ENCODE peak calls at places on chromosomes 6 and 20, in five cellular contexts. X, F, J, C and V are unnamed samples.
A peak's percentile ranks its signal among the peaks of the same experiment; 100 is the strongest.

GRCh38 chr6:109526905-109527628 is 44.0 kb upstream of the ZBTB24 start:
- DNase-seq in X (peak; percentile 87), F (no peak), C (peak; percentile 38), J (peak; percentile 35), V (peak; percentile 44)

GRCh38 chr20:8309638-8310037 is 177.6 kb downstream of the PLCB1 start:
- DNase-seq in C (no peak), X (no peak), J (no peak), F (no peak), V (no peak)

GRCh38 chr6:135266675-135267074 is 85.6 kb downstream of the MYB start:
- DNase-seq in C (no peak), X (no peak), F (no peak), J (no peak), V (no peak)

GRCh38 chr6:73341335-73341734 is 12.7 kb downstream of the DPPA5 start:
- DNase-seq in J (no peak), F (no peak), X (no peak), C (no peak), V (no peak)

GRCh38 chr6:22709804-22710203 is 140.4 kb downstream of the HDGFL1 start:
- DNase-seq in C (no peak), F (no peak), X (no peak), J (no peak), V (no peak)

GRCh38 chr6:79420054-79420453 is 117.2 kb downstream of the LCA5 start:
- DNase-seq in J (no peak), F (no peak), C (no peak), X (no peak), V (no peak)

GRCh38 chr6:110538416-110539060 is 62.1 kb upstream of the SLC22A16 start:
- DNase-seq in C (no peak), F (no peak), X (peak; percentile 38), J (no peak), V (no peak)

GRCh38 chr6:52503853-52504777 is 72.7 kb downstream of the TRAM2 start:
- DNase-seq in C (peak; percentile 95), F (no peak), J (peak; percentile 90), X (peak; percentile 75), V (no peak)

GRCh38 chr6:83114164-83114563 is 46.7 kb downstream of the DOP1A start:
- DNase-seq in F (no peak), C (no peak), J (no peak), X (peak; percentile 21), V (no peak)

GRCh38 chr6:38262609-38263008 is 377.1 kb downstream of the BTBD9 start:
- DNase-seq in F (no peak), C (no peak), X (peak; percentile 52), J (no peak), V (no peak)

GRCh38 chr20:17611290-17611539 is 41.3 kb downstream of the DSTN start:
- DNase-seq in F (no peak), C (no peak), J (no peak), X (no peak), V (no peak)

GRCh38 chr6:4573958-4574481 is 202.2 kb upstream of the CDYL start:
- DNase-seq in J (no peak), X (peak; percentile 75), C (no peak), F (no peak), V (no peak)